ENCODE peak calls at places on chromosomes 3 and 15, in six cellular contexts. I is SK-N-SH, O is H9, B is GM10248, F is cardiac fibroblast, T is AG10803. Z is an unnamed sample.
A peak's percentile ranks its signal among the peaks of the same experiment; 100 is the strongest.

GRCh38 chr3:122858373-122858772 is 63.5 kb downstream of the SLC49A4 start:
- DNase-seq in B (no peak), T (peak; percentile 32), F (peak; percentile 65), O (no peak), I (peak; percentile 17), Z (no peak)

GRCh38 chr3:3798641-3799113 is 554 bp upstream of the LRRN1 start:
- DNase-seq in F (no peak), T (no peak), B (peak; percentile 15), I (peak; percentile 66), O (peak; percentile 69), Z (peak; percentile 16)

GRCh38 chr15:48355377-48355776 is 24.1 kb downstream of the DUT start:
- DNase-seq in O (no peak), I (no peak), T (peak; percentile 91), B (peak; percentile 21), F (peak; percentile 66), Z (no peak)

GRCh38 chr15:78565951-78566774 is 843 bp downstream of the CHRNA5 start:
- DNase-seq in T (peak; percentile 11), B (peak; percentile 23), I (peak; percentile 58), O (peak; percentile 40), F (peak; percentile 13), Z (no peak)

GRCh38 chr3:139106013-139106932 is 61.6 kb upstream of the PRR23C start:
- DNase-seq in I (no peak), T (no peak), B (no peak), F (no peak), O (peak; percentile 11), Z (no peak)

GRCh38 chr3:133488785-133489367 is 84.6 kb upstream of the CDV3 start:
- DNase-seq in T (peak; percentile 65), I (no peak), F (peak; percentile 68), O (no peak), B (no peak), Z (no peak)

GRCh38 chr15:57892181-57892580 is 173.3 kb downstream of the ALDH1A2 start:
- DNase-seq in T (no peak), O (no peak), F (no peak), B (no peak), I (no peak), Z (no peak)

GRCh38 chr15:63035977-63036376 is 6.6 kb upstream of the TPM1 start:
- DNase-seq in B (no peak), T (no peak), O (no peak), I (no peak), F (no peak), Z (no peak)

GRCh38 chr3:140910860-140911259 is 30.8 kb upstream of the SLC25A36 start:
- DNase-seq in F (peak; percentile 18), T (no peak), I (peak; percentile 22), B (no peak), O (peak; percentile 53), Z (no peak)

GRCh38 chr15:76181705-76182107 is 121.9 kb downstream of the TMEM266 start:
- DNase-seq in F (no peak), I (no peak), O (no peak), B (peak; percentile 73), T (no peak), Z (no peak)

GRCh38 chr15:64552281-64552948 is 92.0 kb downstream of the ZNF609 start:
- DNase-seq in F (no peak), O (no peak), I (no peak), B (no peak), T (no peak), Z (no peak)

GRCh38 chr3:105473521-105474223 is 107.0 kb downstream of the ALCAM start:
- DNase-seq in T (peak; percentile 97), I (no peak), F (peak; percentile 70), O (no peak), B (no peak), Z (no peak)

GRCh38 chr3:168989396-168989795 is 674.1 kb downstream of the MECOM start:
- DNase-seq in O (no peak), B (no peak), I (no peak), T (no peak), F (peak; percentile 51), Z (no peak)

GRCh38 chr3:197478746-197479668 is 76.8 kb downstream of the BDH1 start:
- DNase-seq in B (no peak), T (peak; percentile 59), F (peak; percentile 20), O (no peak), I (no peak), Z (no peak)

GRCh38 chr3:33578325-33579180 is 138.3 kb upstream of the UBP1 start:
- DNase-seq in I (no peak), B (no peak), F (peak; percentile 43), O (no peak), T (peak; percentile 38), Z (no peak)

GRCh38 chr3:191775451-191776233 is 314.7 kb downstream of the PYDC2 start:
- DNase-seq in F (no peak), B (no peak), O (no peak), I (no peak), T (peak; percentile 44), Z (no peak)

GRCh38 chr15:90959894-90960293 is 5.2 kb downstream of the RCCD1 start:
- DNase-seq in B (no peak), O (no peak), I (no peak), T (peak; percentile 83), F (peak; percentile 46), Z (no peak)

GRCh38 chr3:191296041-191296541 is 33.1 kb upstream of the CCDC50 start:
- DNase-seq in I (no peak), B (peak; percentile 50), O (no peak), F (no peak), T (no peak), Z (no peak)

GRCh38 chr3:42264399-42265058 is 1.5 kb downstream of the CCK start:
- DNase-seq in T (peak; percentile 9), I (peak; percentile 67), B (no peak), O (peak; percentile 81), F (peak; percentile 20), Z (no peak)

GRCh38 chr15:85832389-85832788 is 37.7 kb upstream of the KLHL25 start:
- DNase-seq in F (no peak), I (no peak), T (no peak), O (no peak), B (no peak), Z (no peak)

GRCh38 chr3:153291052-153291689 is 129.1 kb downstream of the RAP2B start:
- DNase-seq in F (peak; percentile 47), B (peak; percentile 24), O (no peak), T (no peak), I (peak; percentile 25), Z (no peak)

GRCh38 chr3:6994081-6994668 is 133.3 kb downstream of the GRM7 start:
- DNase-seq in B (no peak), T (no peak), I (peak; percentile 17), O (no peak), F (peak; percentile 2), Z (no peak)
- TF ChIP-seq CTCF in B (no peak), T (no peak), I (no peak), O (peak; percentile 59), F (no peak), Z (no peak)

DNA sequence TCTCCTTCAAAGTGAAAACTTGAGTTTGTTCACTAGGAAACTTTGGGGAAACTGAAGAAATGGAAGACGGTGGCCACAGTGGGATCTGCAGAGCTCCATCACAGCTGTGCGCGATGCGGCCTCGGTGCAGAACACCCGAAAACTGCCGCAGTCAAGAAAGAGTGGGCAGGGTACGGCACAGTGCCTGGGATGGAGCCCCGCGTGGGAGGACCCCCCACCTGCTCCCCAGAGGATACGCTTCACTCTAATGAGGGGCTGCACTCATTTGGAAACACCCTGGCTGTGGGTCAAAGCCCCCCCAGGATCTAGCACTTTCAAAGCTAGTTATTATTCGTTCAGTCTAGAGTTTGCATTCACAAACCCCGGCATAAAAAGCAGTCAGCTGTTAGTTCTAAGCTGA is 9.5 kb downstream of the ADAMTS17 start:
- DNase-seq in I (no peak), T (no peak), F (no peak), O (no peak), B (no peak), Z (no peak)
- TF ChIP-seq CTCF in I (no peak), T (no peak), F (no peak), O (no peak), B (no peak), Z (no peak)

GRCh38 chr3:47250309-47251060 is 32.1 kb downstream of the KIF9 start:
- DNase-seq in O (peak; percentile 75), I (peak; percentile 67), F (peak; percentile 50), B (peak; percentile 53), T (peak; percentile 33), Z (no peak)
- TF ChIP-seq CTCF in O (peak; percentile 63), I (peak; percentile 44), F (peak; percentile 48), B (peak; percentile 43), T (peak; percentile 47), Z (no peak)

DNA sequence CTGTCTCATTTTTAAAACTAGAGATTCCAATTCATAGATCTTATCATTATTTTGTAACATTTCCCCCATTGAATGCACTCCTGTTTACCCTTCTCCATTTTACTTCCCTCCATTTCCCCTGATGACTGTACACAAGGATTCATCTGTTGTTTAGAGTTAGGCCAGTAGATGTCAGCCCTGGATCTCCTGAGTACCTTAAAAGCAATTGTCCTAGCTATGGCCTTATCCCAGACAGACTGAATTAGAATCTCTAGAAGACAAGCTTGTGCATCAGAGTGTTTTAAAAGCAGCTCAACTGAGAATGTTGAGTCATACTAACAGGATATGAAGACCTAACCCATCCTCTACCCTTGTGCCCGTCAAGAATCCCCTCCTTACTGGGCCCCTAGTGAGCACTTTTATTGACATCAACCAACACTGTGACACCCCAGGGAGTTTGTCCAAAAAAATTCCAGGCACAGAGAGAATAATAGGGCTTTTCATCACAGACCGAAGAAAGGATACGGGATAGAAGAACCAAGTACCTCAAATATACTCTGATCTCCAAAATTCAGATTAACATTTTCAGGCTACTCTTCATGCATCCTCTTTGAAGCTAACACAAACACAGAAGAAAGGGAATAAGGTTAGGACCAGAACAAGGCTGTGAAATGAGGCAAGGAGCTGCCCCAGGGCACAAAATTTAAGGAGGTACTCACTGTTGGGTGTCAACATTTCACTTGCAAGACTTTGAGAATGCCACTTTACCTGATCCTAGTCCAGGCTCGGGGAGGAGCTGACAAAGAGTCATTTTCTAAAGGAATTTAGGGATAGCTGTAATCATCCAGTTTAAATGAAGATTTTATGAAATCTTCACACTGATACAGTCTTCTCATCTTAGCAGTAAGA is 17.1 kb downstream of the ZBED2 start:
- DNase-seq in B (peak; percentile 28), T (peak; percentile 78), F (peak; percentile 81), I (peak; percentile 24), O (no peak), Z (no peak)
- TF ChIP-seq CTCF in B (peak; percentile 45), T (peak; percentile 78), F (peak; percentile 73), I (peak; percentile 82), O (peak; percentile 56), Z (no peak)

GRCh38 chr15:20657084-20657483 is 115.5 kb upstream of the GOLGA6L6 start:
- DNase-seq in T (no peak), O (no peak), I (no peak), B (no peak), F (no peak), Z (no peak)

GRCh38 chr15:20652914-20653313 is 111.3 kb upstream of the GOLGA6L6 start:
- DNase-seq in F (no peak), B (no peak), T (no peak), O (no peak), I (no peak), Z (no peak)

GRCh38 chr15:20659265-20659664 is 117.7 kb upstream of the GOLGA6L6 start:
- DNase-seq in O (no peak), F (no peak), B (no peak), T (no peak), I (no peak), Z (no peak)

GRCh38 chr15:20658024-20658423 is 116.4 kb upstream of the GOLGA6L6 start:
- DNase-seq in I (no peak), O (no peak), F (no peak), T (no peak), B (no peak), Z (no peak)
- TF ChIP-seq CTCF in I (no peak), O (no peak), F (no peak), T (no peak), B (no peak), Z (no peak)

Z was measured in activated B cell treated with CpG ODN at 0.5 μM for 24 hours.